ENCODE peak calls at places on chromosome 16, in ten cellular contexts. D is SJCRH30; W is stimulated activated CD4-positive, alpha-beta T cell treated with anti-CD3 and anti-CD28 coated beads, Interleukin-12 subunit alpha, Interleukin-12 subunit beta, amount 100 ng/mL, for 48 hours; V is NCI-H1105; Q is DMS153; R is upper lobe of right lung; U is CD8-positive, alpha-beta T cell; Y is mucosa of descending colon; F is HFF-Myc; J is stromal cell of bone marrow. B is an unnamed sample.

GRCh38 chr16:10967981-10968380 is 23.6 kb downstream of the CLEC16A start:
- DNase-seq in R (no peak), Y (no peak), D (no peak), Q (no peak), W (no peak), V (no peak), J (no peak), U (no peak), F (no peak), B (no peak)

GRCh38 chr16:50208460-50208931 is 55.4 kb downstream of the TENT4B start:
- DNase-seq in V (no peak), F (peak), Y (no peak), W (no peak), Q (no peak), R (no peak), U (no peak), J (no peak), D (no peak), B (peak)

GRCh38 chr16:7016986-7017385 is 315.7 kb upstream of the RBFOX1 start:
- DNase-seq in J (no peak), W (no peak), Q (no peak), R (no peak), F (no peak), D (no peak), V (no peak), U (no peak), Y (no peak), B (no peak)

GRCh38 chr16:75023019-75023418 is 24.2 kb downstream of the ZNRF1 start:
- DNase-seq in U (no peak), D (no peak), W (no peak), J (no peak), Q (no peak), R (no peak), V (no peak), Y (no peak), F (no peak), B (no peak)

GRCh38 chr16:85316321-85316919 is 204.1 kb upstream of the CIBAR2 start:
- DNase-seq in J (no peak), V (peak), F (no peak), D (peak), Y (peak), U (no peak), R (peak), W (no peak), Q (no peak), B (peak)

GRCh38 chr16:4486126-4486893 is 10.1 kb downstream of the HMOX2 start:
- DNase-seq in V (no peak), D (no peak), W (no peak), R (no peak), J (no peak), Y (no peak), Q (no peak), U (no peak), F (no peak), B (no peak)

GRCh38 chr16:74461826-74462225 is 40.5 kb upstream of the CLEC18B start:
- DNase-seq in F (no peak), D (no peak), Y (no peak), V (no peak), W (no peak), Q (no peak), J (no peak), U (no peak), R (no peak), B (no peak)

GRCh38 chr16:10871157-10871991 is 5.6 kb upstream of the CIITA start:
- DNase-seq in W (peak), U (peak), J (peak), Q (peak), V (no peak), F (no peak), Y (peak), R (peak), D (peak), B (peak)

GRCh38 chr16:24139282-24139681 is 116.9 kb upstream of the CACNG3 start:
- DNase-seq in Y (no peak), F (no peak), V (no peak), W (peak), Q (no peak), U (no peak), J (no peak), R (no peak), D (no peak), B (no peak)

GRCh38 chr16:48165961-48166578 is 10.3 kb upstream of the ABCC12 start:
- DNase-seq in F (no peak), V (no peak), U (no peak), R (no peak), Q (no peak), D (peak), Y (no peak), W (no peak), J (no peak), B (no peak)

GRCh38 chr16:11667824-11668589 is at the start of gene SNN:
- DNase-seq in V (peak), J (peak), D (peak), W (peak), F (no peak), R (peak), Y (peak), Q (peak), U (peak), B (peak)

GRCh38 chr16:17259751-17260270 is 210.9 kb downstream of the XYLT1 start:
- DNase-seq in F (no peak), W (no peak), Y (no peak), J (no peak), Q (no peak), R (no peak), U (no peak), V (no peak), D (no peak), B (no peak)

GRCh38 chr16:49788936-49789335 is 67.0 kb downstream of the ZNF423 start:
- DNase-seq in W (no peak), U (no peak), J (no peak), R (no peak), D (no peak), Q (no peak), Y (no peak), V (no peak), F (no peak), B (no peak)

GRCh38 chr16:71709231-71709781 is 15.2 kb downstream of the PHLPP2 start:
- DNase-seq in Q (no peak), J (no peak), U (no peak), W (no peak), Y (no peak), D (no peak), V (no peak), F (no peak), R (no peak), B (peak)

GRCh38 chr16:66717112-66717675 is 20.7 kb upstream of the CMTM4 start:
- DNase-seq in R (no peak), W (no peak), J (no peak), Q (peak), U (no peak), D (peak), V (no peak), Y (no peak), F (peak), B (no peak)

GRCh38 chr16:56841233-56841632 is 23.8 kb upstream of the SLC12A3 start:
- DNase-seq in U (no peak), R (no peak), V (no peak), Q (no peak), J (peak), D (no peak), F (peak), W (no peak), Y (no peak), B (no peak)

GRCh38 chr16:1093284-1094123 is 2.5 kb downstream of the C1QTNF8 start:
- DNase-seq in U (no peak), V (no peak), W (no peak), Y (no peak), R (no peak), F (no peak), J (no peak), Q (peak), D (no peak), B (no peak)

GRCh38 chr16:88810166-88810867 is 1.4 kb downstream of the APRT start:
- DNase-seq in W (no peak), U (no peak), Q (no peak), Y (peak), V (no peak), F (no peak), D (no peak), R (peak), J (no peak), B (peak)

GRCh38 chr16:67112591-67113399 is 3.1 kb downstream of the PHAF1 start:
- DNase-seq in V (no peak), D (no peak), J (no peak), Y (no peak), U (no peak), R (no peak), F (no peak), W (no peak), Q (no peak), B (no peak)

GRCh38 chr16:64133396-64133795 is 988.5 kb downstream of the CDH11 start:
- DNase-seq in Q (no peak), Y (no peak), R (no peak), W (no peak), D (no peak), J (peak), F (no peak), U (no peak), V (no peak), B (no peak)

GRCh38 chr16:81632392-81633146 is 146.5 kb upstream of the PLCG2 start:
- DNase-seq in Q (no peak), V (no peak), U (peak), J (peak), Y (no peak), D (no peak), W (peak), R (no peak), F (no peak), B (peak)

GRCh38 chr16:67857547-67858233 is 10.2 kb upstream of the CENPT start:
- DNase-seq in R (peak), F (peak), W (no peak), U (no peak), Q (peak), V (no peak), J (peak), D (no peak), Y (peak), B (peak)

GRCh38 chr16:24988593-24989338 is 26.4 kb downstream of the ARHGAP17 start:
- DNase-seq in Q (no peak), R (no peak), Y (peak), V (no peak), J (peak), D (peak), F (no peak), W (peak), U (no peak), B (no peak)